ENCODE peak calls at places on chromosomes 2 and 18, in seven cellular contexts. U, T, A, E, G, D and R are unnamed samples.

GRCh38 chr2:1494906-1495305 is 81.6 kb downstream of the TPO start:
- DNase-seq in T (peak), G (no peak), D (no peak), U (no peak), E (no peak), A (no peak), R (no peak)

GRCh38 chr2:159713691-159714585 is 1.6 kb downstream of the MARCHF7 start:
- DNase-seq in T (no peak), E (no peak), D (no peak), A (peak), G (no peak), U (no peak), R (peak)

GRCh38 chr18:28425886-28426285 is 249.0 kb upstream of the CDH2 start:
- DNase-seq in T (no peak), A (no peak), E (no peak), G (no peak), U (no peak), D (no peak), R (no peak)

GRCh38 chr2:153163055-153163454 is 315.5 kb downstream of the RPRM start:
- DNase-seq in A (no peak), G (peak), E (peak), U (no peak), D (peak), T (no peak), R (peak)

GRCh38 chr2:96143231-96143847 is 1.9 kb downstream of the DUSP2 start:
- DNase-seq in A (no peak), G (no peak), E (no peak), U (no peak), D (no peak), T (no peak), R (no peak)

GRCh38 chr2:154240921-154241379 is 369.2 kb downstream of the GALNT13 start:
- DNase-seq in G (no peak), E (no peak), A (no peak), U (no peak), D (no peak), T (no peak), R (no peak)

GRCh38 chr2:55587-56448 is 9.5 kb upstream of the FAM110C start:
- DNase-seq in D (no peak), T (no peak), G (no peak), E (no peak), U (no peak), A (no peak), R (no peak)

GRCh38 chr2:63893163-63893562 is 51.5 kb downstream of the UGP2 start:
- DNase-seq in U (no peak), D (no peak), T (no peak), G (no peak), E (no peak), A (no peak), R (peak)

GRCh38 chr18:34117319-34117718 is 107.4 kb downstream of the NOL4 start:
- DNase-seq in D (peak), A (peak), U (no peak), T (no peak), E (no peak), G (no peak), R (no peak)

GRCh38 chr2:207163815-207164747 is 1.7 kb downstream of the KLF7 start:
- DNase-seq in E (peak), D (no peak), G (no peak), U (no peak), A (peak), T (peak), R (peak)

GRCh38 chr2:10482460-10482859 is 34.3 kb upstream of the ODC1 start:
- DNase-seq in A (no peak), D (no peak), U (no peak), E (no peak), G (no peak), T (no peak), R (no peak)